ENCODE peak calls at places on chromosomes 16 and 17, in four cellular contexts. D, U, M and X are unnamed samples.

GRCh38 chr17:57425903-57426574 is 169.7 kb downstream of the MSI2 start:
- DNase-seq in D (no peak), U (no peak), M (no peak), X (no peak)

GRCh38 chr16:67260426-67261063 is 11.8 kb downstream of the SLC9A5 start:
- DNase-seq in D (peak), U (no peak), M (no peak), X (peak)

GRCh38 chr17:64270885-64271284 is 7.8 kb upstream of the TEX2 start:
- DNase-seq in D (no peak), U (no peak), M (no peak), X (no peak)

GRCh38 chr17:76382803-76383644 is 1.4 kb upstream of the SPHK1 start:
- DNase-seq in D (peak), U (peak), M (peak), X (no peak)

GRCh38 chr17:78114831-78115723 is 13.5 kb downstream of the TMC6 start:
- DNase-seq in D (no peak), U (no peak), M (no peak), X (no peak)

GRCh38 chr16:66459878-66460277 is 32.8 kb downstream of the BEAN1 start:
- DNase-seq in D (no peak), U (peak), M (no peak), X (no peak)

GRCh38 chr17:38824899-38825761 is at the start of gene CWC25:
- DNase-seq in D (peak), U (peak), M (peak), X (peak)

GRCh38 chr16:25007284-25007984 is 7.7 kb downstream of the ARHGAP17 start:
- DNase-seq in D (no peak), U (no peak), M (no peak), X (no peak)

GRCh38 chr17:17526369-17526768 is 30.2 kb upstream of the RASD1 start:
- DNase-seq in D (no peak), U (no peak), M (no peak), X (no peak)

GRCh38 chr16:87778476-87778829 is 12.7 kb upstream of the KLHDC4 start:
- DNase-seq in D (no peak), U (no peak), M (peak), X (no peak)

GRCh38 chr16:74447578-74447977 is 26.3 kb upstream of the CLEC18B start:
- DNase-seq in D (no peak), U (no peak), M (no peak), X (no peak)

GRCh38 chr16:66255647-66256046 is 110.8 kb upstream of the CDH5 start:
- DNase-seq in D (no peak), U (no peak), M (no peak), X (no peak)

GRCh38 chr17:80861892-80862291 is 129.7 kb upstream of the CHMP6 start:
- DNase-seq in D (no peak), U (no peak), M (no peak), X (no peak)

GRCh38 chr17:48618366-48618896 is 3.3 kb upstream of the HOXB8 start:
- DNase-seq in D (peak), U (peak), M (peak), X (peak)

GRCh38 chr17:15894258-15894657 is 50.7 kb upstream of the ADORA2B start:
- DNase-seq in D (no peak), U (no peak), M (no peak), X (no peak)

GRCh38 chr17:45315583-45316270 is 1.1 kb downstream of the MAP3K14 start:
- DNase-seq in D (no peak), U (no peak), M (no peak), X (no peak)

GRCh38 chr17:49393491-49394255 is 21.0 kb downstream of the PHB1 start:
- DNase-seq in D (no peak), U (no peak), M (no peak), X (peak)

GRCh38 chr17:72588961-72589360 is 468.1 kb downstream of the SOX9 start:
- DNase-seq in D (peak), U (no peak), M (no peak), X (no peak)

GRCh38 chr17:70906808-70907207 is 737.5 kb downstream of the KCNJ2 start:
- DNase-seq in D (no peak), U (no peak), M (no peak), X (no peak)

GRCh38 chr17:8426094-8426720 is 9.5 kb upstream of the NDEL1 start:
- DNase-seq in D (no peak), U (no peak), M (no peak), X (no peak)

GRCh38 chr16:88720396-88720970 is 14.2 kb downstream of the CTU2 start:
- DNase-seq in D (no peak), U (no peak), M (no peak), X (no peak)

GRCh38 chr16:49855280-49855821 is 561 bp downstream of the ZNF423 start:
- DNase-seq in D (peak), U (peak), M (peak), X (no peak)

GRCh38 chr16:69741951-69742904 is 12.5 kb downstream of the NOB1 start:
- DNase-seq in D (no peak), U (peak), M (no peak), X (no peak)